ENCODE peak calls at places on chromosome X, in eight cellular contexts. O is right atrium auricular region, W is aorta, M is WERI-Rb-1, A is breast epithelium, X is dorsolateral prefrontal cortex, Y is heart left ventricle, S is uterus. F is an unnamed sample.

GRCh38 chrX:14916017-14916674 is 42.9 kb downstream of the MOSPD2 start:
- DNase-seq in O (no peak), W (no peak), M (no peak), A (no peak), X (no peak), Y (no peak), S (no peak), F (no peak)

GRCh38 chrX:32010157-32010656 is 938.4 kb upstream of the FTHL17 start:
- DNase-seq in O (no peak), W (no peak), M (no peak), A (no peak), X (no peak), Y (no peak), S (no peak), F (no peak)

GRCh38 chrX:149497626-149498025 is 7.5 kb downstream of the IDS start:
- DNase-seq in O (peak; percentile 40), W (no peak), M (no peak), A (no peak), X (no peak), Y (no peak), S (no peak), F (no peak)

GRCh38 chrX:130378008-130378669 is 7.3 kb downstream of the GPR119 start:
- DNase-seq in O (no peak), W (no peak), M (peak; percentile 53), A (no peak), X (no peak), Y (no peak), S (no peak), F (no peak)

GRCh38 chrX:25206761-25207160 is 191.0 kb upstream of the ARX start:
- DNase-seq in O (no peak), W (no peak), M (no peak), A (no peak), X (no peak), Y (no peak), S (no peak), F (no peak)

GRCh38 chrX:114087543-114087942 is 496.3 kb upstream of the HTR2C start:
- DNase-seq in O (no peak), W (no peak), M (no peak), A (no peak), X (no peak), Y (no peak), S (no peak), F (no peak)

GRCh38 chrX:10945463-10945862 is 165.7 kb upstream of the HCCS start:
- DNase-seq in O (no peak), W (no peak), M (no peak), A (no peak), X (no peak), Y (no peak), S (no peak), F (no peak)

GRCh38 chrX:76127341-76127740 is 45.5 kb upstream of the PBDC1 start:
- DNase-seq in O (no peak), W (no peak), M (peak; percentile 9), A (no peak), X (no peak), Y (no peak), S (no peak), F (no peak)

GRCh38 chrX:53526999-53527398 is 92.8 kb upstream of the HSD17B10 start:
- DNase-seq in O (no peak), W (no peak), M (no peak), A (no peak), X (no peak), Y (no peak), S (no peak), F (no peak)

GRCh38 chrX:114162068-114162735 is 421.7 kb upstream of the HTR2C start:
- DNase-seq in O (no peak), W (no peak), M (peak; percentile 24), A (no peak), X (no peak), Y (no peak), S (no peak), F (no peak)

GRCh38 chrX:130994671-130995070 is 63.5 kb upstream of the ARHGAP36 start:
- DNase-seq in O (no peak), W (no peak), M (peak; percentile 24), A (no peak), X (no peak), Y (no peak), S (no peak), F (no peak)

GRCh38 chrX:48584698-48585097 is 10.4 kb downstream of the RBM3 start:
- DNase-seq in O (no peak), W (no peak), M (no peak), A (no peak), X (no peak), Y (no peak), S (no peak), F (no peak)

GRCh38 chrX:48590203-48591103 is 6.8 kb upstream of the WDR13 start:
- DNase-seq in O (no peak), W (no peak), M (no peak), A (no peak), X (peak; percentile 53), Y (no peak), S (no peak), F (no peak)

GRCh38 chrX:48592971-48593370 is 4.3 kb upstream of the WDR13 start:
- DNase-seq in O (no peak), W (no peak), M (no peak), A (no peak), X (no peak), Y (no peak), S (no peak), F (no peak)

DNA sequence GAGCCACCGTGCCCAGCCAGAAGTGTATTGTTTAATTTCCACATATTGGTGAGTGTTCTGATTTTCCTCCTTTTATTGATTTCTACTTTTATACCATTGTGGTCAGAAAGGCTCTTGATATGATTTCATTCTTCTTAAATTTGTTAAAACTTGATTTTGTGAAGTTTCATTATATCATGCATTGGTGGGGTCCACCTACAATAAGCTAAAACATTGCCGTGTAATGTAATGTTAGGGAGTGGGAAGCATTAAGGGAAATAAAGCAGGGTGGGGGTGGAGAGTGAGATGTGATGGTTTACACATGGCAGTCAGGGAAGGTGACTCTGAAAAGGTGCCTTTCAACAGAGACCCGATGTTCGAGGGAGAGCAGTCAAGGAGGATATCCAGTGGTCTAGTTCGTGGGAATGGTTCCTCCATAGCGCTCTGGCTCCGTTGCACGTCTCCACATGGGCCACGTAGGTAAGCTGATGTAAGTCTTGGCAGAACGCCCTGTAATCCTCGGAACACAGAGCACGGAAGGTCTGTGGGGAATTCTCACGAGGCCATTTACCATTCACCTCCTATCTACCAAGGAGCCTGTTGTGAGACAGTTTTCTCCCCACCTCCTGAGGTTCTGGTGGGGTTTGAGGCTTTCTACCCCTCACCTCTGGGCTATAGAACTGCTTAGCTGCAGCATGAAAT is 7.7 kb upstream of the WDR13 start:
- DNase-seq in O (no peak), W (no peak), M (no peak), A (peak; percentile 52), X (no peak), Y (no peak), S (no peak), F (no peak)
- H3K27ac ChIP-seq in O (peak overlapping the region; percentile 63), W (no peak overlapping the region), M (no peak overlapping the region), A (peak overlapping the region; percentile 80), X (peak overlapping the region; percentile 40), Y (peak overlapping the region; percentile 5), S (no peak overlapping the region), F (no peak overlapping the region)

GRCh38 chrX:68438575-68438974 is 5.3 kb upstream of the OPHN1 start:
- DNase-seq in O (no peak), W (no peak), M (no peak), A (no peak), X (no peak), Y (no peak), S (no peak), F (no peak)

GRCh38 chrX:68433155-68433980 is at the start of gene OPHN1:
- DNase-seq in O (peak; percentile 70), W (peak; percentile 81), M (peak; percentile 70), A (peak; percentile 68), X (peak; percentile 80), Y (peak; percentile 83), S (peak; percentile 77), F (no peak)

GRCh38 chrX:68431836-68432235 is 1.5 kb downstream of the OPHN1 start:
- DNase-seq in O (no peak), W (no peak), M (no peak), A (no peak), X (no peak), Y (no peak), S (no peak), F (no peak)

GRCh38 chrX:68432648-68433047 is 647 bp downstream of the OPHN1 start:
- DNase-seq in O (no peak), W (no peak), M (peak; percentile 7), A (no peak), X (no peak), Y (no peak), S (no peak), F (no peak)

DNA sequence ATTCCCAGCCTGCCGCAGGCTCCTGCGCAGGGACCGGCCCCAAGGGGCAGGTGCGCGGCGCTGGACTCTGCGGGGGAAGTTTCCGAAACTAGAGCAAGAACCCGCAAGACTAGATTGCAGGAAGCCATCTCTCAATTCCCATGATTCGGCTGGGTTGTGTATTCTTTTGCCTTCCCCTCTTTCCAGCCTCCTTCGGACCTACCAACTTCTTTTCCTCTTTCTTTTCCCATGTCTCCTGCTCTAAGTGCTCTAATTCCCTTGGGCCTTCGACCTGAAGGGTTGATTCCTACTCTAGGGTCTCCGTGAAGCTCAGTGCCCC is 645 bp upstream of the OPHN1 start:
- DNase-seq in O (no peak), W (no peak), M (no peak), A (no peak), X (no peak), Y (no peak), S (no peak), F (no peak)
- H3K27ac ChIP-seq in O (peak overlapping the region; percentile 76), W (peak overlapping the region; percentile 76), M (peak overlapping the region; percentile 72), A (peak overlapping the region; percentile 92), X (peak overlapping the region; percentile 70), Y (peak overlapping the region; percentile 91), S (peak overlapping the region; percentile 83), F (no peak overlapping the region)

GRCh38 chrX:115345654-115346014 is 56.1 kb downstream of the LUZP4 start:
- DNase-seq in O (no peak), W (no peak), M (no peak), A (no peak), X (no peak), Y (no peak), S (no peak), F (no peak)
- H3K27ac ChIP-seq in O (peak overlapping the region; percentile 23), W (peak overlapping the region; percentile 26), M (no peak overlapping the region), A (peak overlapping the region; percentile 89), X (peak overlapping the region; percentile 88), Y (peak overlapping the region; percentile 76), S (peak overlapping the region; percentile 80), F (no peak overlapping the region)

GRCh38 chrX:17738737-17739535 is 1.6 kb downstream of the SCML1 start:
- DNase-seq in O (no peak), W (no peak), M (no peak), A (no peak), X (no peak), Y (no peak), S (no peak), F (no peak)

GRCh38 chrX:17737707-17738001 is 361 bp downstream of the SCML1 start:
- DNase-seq in O (no peak), W (no peak), M (no peak), A (no peak), X (no peak), Y (no peak), S (no peak), F (no peak)

GRCh38 chrX:17738002-17738713 is 865 bp downstream of the SCML1 start:
- DNase-seq in O (no peak), W (peak; percentile 55), M (peak; percentile 56), A (peak; percentile 52), X (peak; percentile 31), Y (no peak), S (peak; percentile 40), F (peak; percentile 81)

GRCh38 chrX:17741123-17741511 is 3.8 kb downstream of the SCML1 start:
- DNase-seq in O (no peak), W (no peak), M (peak; percentile 66), A (no peak), X (no peak), Y (no peak), S (no peak), F (no peak)

GRCh38 chrX:17740137-17741122 is 3.1 kb downstream of the SCML1 start:
- DNase-seq in O (no peak), W (no peak), M (no peak), A (no peak), X (no peak), Y (no peak), S (no peak), F (no peak)
- H3K27ac ChIP-seq in O (no peak overlapping the region), W (no peak overlapping the region), M (peak overlapping the region; percentile 47), A (no peak overlapping the region), X (no peak overlapping the region), Y (no peak overlapping the region), S (no peak overlapping the region), F (no peak overlapping the region)

F was measured in naive thymus-derived CD4-positive, alpha-beta T cell.